ENCODE peak calls at places on chromosomes 13 and 19, in seven cellular contexts. M, F, N, A, W, T and I are unnamed samples.
A peak's percentile ranks its signal among the peaks of the same experiment; 100 is the strongest.

GRCh38 chr13:98457053-98457452 is 119.9 kb downstream of the STK24 start:
- DNase-seq in T (no peak), M (no peak), W (no peak), N (no peak), A (no peak), F (no peak), I (no peak)

GRCh38 chr13:107866666-107867623 is 348.4 kb downstream of the LIG4 start:
- DNase-seq in N (peak; percentile 58), T (peak; percentile 64), F (peak; percentile 59), M (no peak), W (peak; percentile 66), A (no peak), I (peak; percentile 64)

GRCh38 chr19:41324921-41325639 is 15.1 kb downstream of the CCDC97 start:
- DNase-seq in M (no peak), N (peak; percentile 85), W (peak; percentile 90), T (peak; percentile 79), A (no peak), F (peak; percentile 82), I (peak; percentile 73)

GRCh38 chr13:96984061-96984508 is 10.2 kb downstream of the OXGR1 start:
- DNase-seq in W (no peak), N (peak; percentile 23), A (no peak), F (peak; percentile 11), M (no peak), T (peak; percentile 69), I (peak; percentile 7)

GRCh38 chr19:2216361-2217225 is 19.5 kb downstream of the PLEKHJ1 start:
- DNase-seq in T (no peak), A (no peak), W (no peak), N (no peak), F (no peak), M (no peak), I (no peak)

GRCh38 chr13:50526771-50527567 is 316.5 kb downstream of the DLEU7 start:
- DNase-seq in A (peak; percentile 81), M (no peak), F (no peak), T (no peak), W (no peak), N (no peak), I (no peak)

GRCh38 chr19:55686311-55687050 is 11.5 kb downstream of the EPN1 start:
- DNase-seq in M (no peak), N (no peak), A (no peak), F (no peak), T (no peak), W (no peak), I (no peak)

GRCh38 chr19:22603518-22604440 is 30.3 kb upstream of the ZNF492 start:
- DNase-seq in W (no peak), T (no peak), F (no peak), A (no peak), N (no peak), M (no peak), I (no peak)

GRCh38 chr13:67231481-67231940 is 1.4 kb upstream of the PCDH9 start:
- DNase-seq in A (no peak), M (no peak), F (peak; percentile 34), W (no peak), T (no peak), N (peak; percentile 8), I (no peak)

GRCh38 chr19:15101479-15102082 is 5.6 kb upstream of the SYDE1 start:
- DNase-seq in N (peak; percentile 65), T (peak; percentile 82), F (peak; percentile 74), A (no peak), M (no peak), W (peak; percentile 56), I (peak; percentile 49)

DNA sequence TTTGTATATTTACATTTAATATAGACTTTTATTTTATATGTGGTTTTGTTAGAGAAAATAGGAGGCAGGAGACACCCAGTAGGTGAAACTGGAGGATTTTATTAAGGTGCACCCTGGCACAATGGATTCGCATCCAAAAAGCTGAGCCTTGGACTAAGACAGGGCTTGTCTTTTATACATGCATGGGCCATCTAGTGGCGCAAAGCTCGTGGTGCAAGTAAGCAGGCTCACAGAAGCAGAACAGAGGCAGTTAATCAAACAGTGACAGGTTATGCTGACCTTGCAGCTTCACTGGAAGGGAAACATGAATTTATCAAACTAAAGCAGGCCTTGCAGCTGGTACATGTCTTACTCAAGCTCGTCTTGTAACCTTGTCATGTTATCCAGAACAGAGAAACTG is 58.8 kb upstream of the ZNF681 start:
- DNase-seq in W (peak; percentile 4), T (peak; percentile 84), M (no peak), A (no peak), F (peak; percentile 66), N (peak; percentile 10), I (no peak)
- TF ChIP-seq CTCF in W (no peak), T (peak; percentile 61), M (peak; percentile 59), A (no peak), F (peak; percentile 72), N (peak; percentile 31), I (no peak)

DNA sequence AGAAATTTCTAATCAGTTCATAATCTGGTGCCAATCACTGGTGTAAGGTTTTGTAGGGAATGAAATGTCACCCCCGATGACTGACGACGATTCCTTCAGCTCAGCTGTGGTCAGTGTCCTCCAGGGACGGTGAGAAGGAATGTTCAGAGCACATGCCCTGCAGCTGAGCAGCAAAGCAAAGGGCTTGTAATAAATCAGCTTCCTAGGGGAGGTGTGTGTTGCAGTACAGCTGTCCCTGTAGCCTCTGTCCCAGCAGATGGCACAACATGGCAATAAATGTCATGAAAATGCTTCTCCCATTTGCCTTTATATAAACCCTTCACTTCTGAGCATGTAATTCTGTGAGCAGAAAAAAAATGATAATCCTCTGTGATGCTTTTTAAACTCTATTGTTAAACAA is 102.4 kb downstream of the FAM216B start:
- DNase-seq in N (peak; percentile 76), M (no peak), A (no peak), T (no peak), W (peak; percentile 33), F (peak; percentile 79), I (peak; percentile 59)
- TF ChIP-seq CTCF in N (no peak), M (peak; percentile 41), A (no peak), T (peak; percentile 51), W (no peak), F (peak; percentile 29), I (peak; percentile 17)

GRCh38 chr13:25267715-25268114 is 19.6 kb downstream of the MTMR6 start:
- DNase-seq in W (peak; percentile 26), M (no peak), N (peak; percentile 23), F (peak; percentile 62), T (no peak), A (no peak), I (no peak)
- TF ChIP-seq CTCF in W (peak; percentile 35), M (peak; percentile 50), N (peak; percentile 20), F (peak; percentile 55), T (peak; percentile 28), A (no peak), I (no peak)

GRCh38 chr19:56837492-56837891 is 3.0 kb downstream of the PEG3 start:
- DNase-seq in N (peak; percentile 77), W (no peak), A (peak; percentile 4), T (no peak), M (no peak), F (peak; percentile 22), I (no peak)
- TF ChIP-seq CTCF in N (peak; percentile 48), W (no peak), A (peak; percentile 35), T (peak; percentile 7), M (no peak), F (peak; percentile 10), I (no peak)

GRCh38 chr19:48872182-48872883 is at the start of gene PPP1R15A:
- DNase-seq in N (peak; percentile 98), A (peak; percentile 96), W (peak; percentile 97), T (peak; percentile 98), F (peak; percentile 99), M (peak; percentile 99), I (peak; percentile 99)
- TF ChIP-seq CTCF in N (no peak), A (peak; percentile 67), W (no peak), T (no peak), F (no peak), M (peak; percentile 35), I (no peak)

DNA sequence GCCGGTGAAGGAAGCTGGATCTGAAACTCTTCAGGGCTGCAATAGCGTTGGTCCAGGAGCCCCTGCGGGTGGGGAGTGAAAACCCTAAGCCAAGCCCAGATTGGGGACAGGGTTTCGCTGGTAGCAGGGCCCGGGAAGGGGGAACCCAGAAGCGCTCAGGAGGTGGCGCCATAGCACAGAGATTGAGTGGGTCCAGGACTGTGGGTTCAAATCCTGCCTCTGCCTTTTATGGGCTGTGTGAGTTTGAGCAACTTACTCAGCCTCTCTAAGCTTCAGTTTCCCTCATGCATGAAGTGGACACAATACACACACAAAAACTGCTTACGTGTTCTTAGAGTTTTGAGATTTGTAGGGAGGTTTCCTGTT is 8.3 kb upstream of the SYCN start:
- DNase-seq in T (peak; percentile 88), N (peak; percentile 18), F (peak; percentile 14), W (no peak), A (no peak), M (no peak), I (peak; percentile 33)
- TF ChIP-seq CTCF in T (peak; percentile 89), N (peak; percentile 34), F (peak; percentile 59), W (peak; percentile 32), A (no peak), M (peak; percentile 58), I (no peak)

GRCh38 chr19:52690395-52691214 is 44.2 kb downstream of the ZNF611 start:
- DNase-seq in M (peak; percentile 93), W (peak; percentile 93), A (peak; percentile 76), N (peak; percentile 96), F (peak; percentile 87), T (peak; percentile 96), I (peak; percentile 97)
- TF ChIP-seq CTCF in M (peak; percentile 63), W (no peak), A (no peak), N (peak; percentile 24), F (no peak), T (peak; percentile 41), I (peak; percentile 38)